ENCODE peak calls at places on chromosome X, in six cellular contexts. G is NCI-H82, X is Right ventricle myocardium superior, B is AG04449, N is AG04450, F is psoas muscle. V is an unnamed sample.

GRCh38 chrX:82163701-82164100 is 961.8 kb downstream of the SH3BGRL start:
- DNase-seq in G (no peak), X (no peak), B (no peak), N (no peak), F (no peak), V (no peak)

GRCh38 chrX:45758319-45758718 is 557.6 kb upstream of the DIPK2B start:
- DNase-seq in G (no peak), X (no peak), B (no peak), N (peak; percentile 64), F (no peak), V (no peak)

GRCh38 chrX:47637546-47638195 is 7.9 kb upstream of the CFP start:
- DNase-seq in G (peak; percentile 3), X (peak; percentile 68), B (no peak), N (no peak), F (peak; percentile 33), V (peak; percentile 59)

GRCh38 chrX:6029014-6029413 is 199.7 kb downstream of the NLGN4X start:
- DNase-seq in G (no peak), X (no peak), B (no peak), N (no peak), F (no peak), V (no peak)

GRCh38 chrX:40065291-40066046 is 32.3 kb downstream of the BCOR start:
- DNase-seq in G (no peak), X (no peak), B (no peak), N (no peak), F (no peak), V (no peak)

GRCh38 chrX:46704767-46705386 is 54.0 kb downstream of the SLC9A7 start:
- DNase-seq in G (no peak), X (no peak), B (no peak), N (no peak), F (no peak), V (no peak)

GRCh38 chrX:357693-358471 is 28.8 kb downstream of the PPP2R3B start:
- DNase-seq in G (no peak), X (peak; percentile 32), B (no peak), N (no peak), F (no peak), V (peak; percentile 52)

GRCh38 chrX:110409925-110410324 is 51.3 kb downstream of the RTL9 start:
- DNase-seq in G (no peak), X (no peak), B (no peak), N (no peak), F (no peak), V (no peak)

GRCh38 chrX:1289535-1289934 is 20.9 kb downstream of the CSF2RA start:
- DNase-seq in G (no peak), X (no peak), B (no peak), N (no peak), F (no peak), V (no peak)

GRCh38 chrX:149383852-149384251 is 121.3 kb downstream of the IDS start:
- DNase-seq in G (no peak), X (no peak), B (no peak), N (no peak), F (no peak), V (no peak)

GRCh38 chrX:114500622-114501021 is 83.3 kb upstream of the HTR2C start:
- DNase-seq in G (no peak), X (no peak), B (no peak), N (no peak), F (no peak), V (no peak)

GRCh38 chrX:110853610-110854009 is 58.0 kb upstream of the CHRDL1 start:
- DNase-seq in G (peak; percentile 15), X (no peak), B (no peak), N (no peak), F (no peak), V (no peak)

GRCh38 chrX:120308959-120309872 is 2.0 kb downstream of the TMEM255A start:
- DNase-seq in G (peak; percentile 89), X (peak; percentile 57), B (no peak), N (peak; percentile 0), F (peak; percentile 52), V (peak; percentile 54)

GRCh38 chrX:124902953-124903352 is 416.7 kb upstream of the TEX13C start:
- DNase-seq in G (peak; percentile 11), X (no peak), B (no peak), N (no peak), F (no peak), V (no peak)

GRCh38 chrX:129427267-129427666 is 96.0 kb downstream of the SMARCA1 start:
- DNase-seq in G (no peak), X (peak; percentile 13), B (no peak), N (no peak), F (no peak), V (no peak)

GRCh38 chrX:68490644-68491043 is 8.2 kb upstream of the YIPF6 start:
- DNase-seq in G (peak; percentile 71), X (no peak), B (no peak), N (no peak), F (no peak), V (no peak)

GRCh38 chrX:16643160-16643559 is 6.8 kb upstream of the S100G start:
- DNase-seq in G (no peak), X (no peak), B (no peak), N (no peak), F (no peak), V (no peak)

GRCh38 chrX:94302446-94302845 is 628.4 kb downstream of the FAM133A start:
- DNase-seq in G (no peak), X (no peak), B (no peak), N (no peak), F (no peak), V (no peak)

GRCh38 chrX:44927398-44927797 is 54.4 kb downstream of the KDM6A start:
- DNase-seq in G (no peak), X (no peak), B (no peak), N (no peak), F (no peak), V (no peak)

GRCh38 chrX:109684136-109684535 is 48.9 kb downstream of the ACSL4 start:
- DNase-seq in G (no peak), X (no peak), B (no peak), N (no peak), F (no peak), V (no peak)

GRCh38 chrX:18981124-18981807 is 2.6 kb downstream of the PHKA2 start:
- DNase-seq in G (no peak), X (no peak), B (no peak), N (no peak), F (no peak), V (no peak)

GRCh38 chrX:107485019-107485418 is 35.6 kb downstream of the FRMPD3 start:
- DNase-seq in G (peak; percentile 77), X (no peak), B (no peak), N (no peak), F (no peak), V (no peak)

GRCh38 chrX:7086384-7086783 is 61.1 kb upstream of the STS start:
- DNase-seq in G (no peak), X (no peak), B (no peak), N (no peak), F (no peak), V (no peak)

GRCh38 chrX:118751950-118752783 is 24.8 kb downstream of the IL13RA1 start:
- DNase-seq in G (no peak), X (no peak), B (no peak), N (no peak), F (no peak), V (no peak)

GRCh38 chrX:134676440-134676839 is 18.2 kb upstream of the PLAC1 start:
- DNase-seq in G (no peak), X (no peak), B (no peak), N (no peak), F (no peak), V (no peak)

GRCh38 chrX:82218361-82218760 is 1016.5 kb downstream of the SH3BGRL start:
- DNase-seq in G (peak; percentile 62), X (no peak), B (no peak), N (no peak), F (no peak), V (peak; percentile 0)

GRCh38 chrX:119728487-119728886 is 29.9 kb upstream of the SOWAHD start:
- DNase-seq in G (peak; percentile 43), X (no peak), B (no peak), N (no peak), F (no peak), V (peak; percentile 8)

GRCh38 chrX:119235872-119236598 is at the start of gene PGRMC1:
- DNase-seq in G (peak; percentile 93), X (peak; percentile 90), B (no peak), N (peak; percentile 41), F (peak; percentile 76), V (peak; percentile 87)

GRCh38 chrX:17046478-17047097 is 100.1 kb downstream of the REPS2 start:
- DNase-seq in G (peak; percentile 92), X (peak; percentile 36), B (no peak), N (peak; percentile 39), F (peak; percentile 22), V (peak; percentile 83)

GRCh38 chrX:129996120-129996519 is 13.7 kb downstream of the BCORL1 start:
- DNase-seq in G (no peak), X (no peak), B (peak; percentile 12), N (no peak), F (no peak), V (no peak)

GRCh38 chrX:108701633-108702032 is 34.7 kb downstream of the IRS4 start:
- DNase-seq in G (no peak), X (no peak), B (no peak), N (no peak), F (no peak), V (no peak)

GRCh38 chrX:79161655-79162054 is 17.2 kb downstream of the GPR174 start:
- DNase-seq in G (no peak), X (no peak), B (no peak), N (no peak), F (no peak), V (peak; percentile 4)

GRCh38 chrX:48520976-48521352 is 644 bp upstream of the EBP start:
- DNase-seq in G (peak; percentile 81), X (no peak), B (no peak), N (no peak), F (no peak), V (no peak)